ENCODE peak calls at places on chromosomes 5 and 9, in ten cellular contexts. K is activated naive CD4-positive, alpha-beta T cell; U is activated CD4-positive, alpha-beta T cell treated with anti-CD3 and anti-CD28 coated beads for 48 hours; N is T-helper 1 cell; T is activated naive CD8-positive, alpha-beta T cell treated with anti-CD3 and anti-CD28 coated beads for 36 hours; Y is GM18507; F is NCI-H774; E is stimulated activated naive CD4-positive, alpha-beta T cell; D is Right ventricle myocardium superior; H is GM12865. A is an unnamed sample.

GRCh38 chr9:125486576-125486975 is 220.4 kb downstream of the MAPKAP1 start:
- DNase-seq in K (no peak), U (no peak), N (no peak), T (no peak), Y (no peak), F (no peak), E (no peak), D (peak), H (no peak), A (peak)

GRCh38 chr5:146081685-146082084 is 23.7 kb downstream of the PLAC8L1 start:
- DNase-seq in K (no peak), U (no peak), N (no peak), T (no peak), Y (no peak), F (no peak), E (no peak), D (no peak), H (no peak), A (no peak)

GRCh38 chr5:180098991-180099732 is 27.6 kb upstream of the RNF130 start:
- DNase-seq in K (no peak), U (no peak), N (no peak), T (no peak), Y (no peak), F (no peak), E (no peak), D (no peak), H (no peak), A (no peak)

GRCh38 chr5:96084874-96085545 is 123.4 kb upstream of the ELL2 start:
- DNase-seq in K (no peak), U (no peak), N (no peak), T (no peak), Y (no peak), F (no peak), E (no peak), D (no peak), H (no peak), A (peak)

GRCh38 chr9:114553202-114553601 is 34.4 kb upstream of the ATP6V1G1 start:
- DNase-seq in K (no peak), U (no peak), N (no peak), T (no peak), Y (no peak), F (no peak), E (no peak), D (no peak), H (no peak), A (no peak)

GRCh38 chr9:133848471-133848870 is 110.3 kb upstream of the SARDH start:
- DNase-seq in K (no peak), U (no peak), N (no peak), T (no peak), Y (no peak), F (no peak), E (no peak), D (no peak), H (no peak), A (no peak)

GRCh38 chr5:141492168-141492885 is 3.4 kb downstream of the PCDHGC5 start:
- DNase-seq in K (no peak), U (peak), N (no peak), T (peak), Y (no peak), F (no peak), E (no peak), D (no peak), H (peak), A (no peak)

GRCh38 chr5:145681686-145682085 is 153.5 kb downstream of the PRELID2 start:
- DNase-seq in K (no peak), U (peak), N (peak), T (peak), Y (peak), F (peak), E (no peak), D (no peak), H (peak), A (peak)

GRCh38 chr9:112380771-112381181 is 868 bp downstream of the HSDL2 start:
- DNase-seq in K (no peak), U (no peak), N (peak), T (no peak), Y (no peak), F (no peak), E (no peak), D (no peak), H (peak), A (peak)